ENCODE peak calls at places on chromosomes 6 and 20, in eight cellular contexts. B, R, J, F, S, Y, W and P are unnamed samples.

GRCh38 chr6:163710552-163710951 is 296.0 kb downstream of the QKI start:
- DNase-seq in S (no peak), R (peak), Y (no peak), B (no peak), W (no peak), F (no peak), J (no peak), P (no peak)

GRCh38 chr6:70982747-70983146 is 25.9 kb upstream of the B3GAT2 start:
- DNase-seq in W (no peak), J (no peak), Y (no peak), S (no peak), R (no peak), B (no peak), F (no peak), P (no peak)

GRCh38 chr6:150491131-150491795 is 108.4 kb upstream of the PLEKHG1 start:
- DNase-seq in W (peak), S (peak), J (peak), F (no peak), Y (no peak), R (no peak), B (no peak), P (no peak)

GRCh38 chr6:133953634-133954415 is 801 bp downstream of the TBPL1 start:
- DNase-seq in Y (no peak), R (no peak), W (no peak), S (no peak), B (no peak), J (no peak), F (no peak), P (no peak)

GRCh38 chr6:138787138-138787537 is 8.7 kb upstream of the ECT2L start:
- DNase-seq in J (no peak), F (no peak), S (no peak), B (no peak), W (no peak), R (no peak), Y (no peak), P (no peak)

GRCh38 chr6:139277161-139277560 is 14.6 kb downstream of the TXLNB start:
- DNase-seq in R (no peak), W (peak), Y (peak), F (no peak), S (no peak), J (peak), B (no peak), P (no peak)

GRCh38 chr20:5658897-5659296 is 91.3 kb upstream of the SHLD1 start:
- DNase-seq in Y (peak), B (peak), F (peak), W (peak), J (peak), R (peak), S (no peak), P (peak)

GRCh38 chr6:4776967-4777925 is 1.0 kb downstream of the CDYL start:
- DNase-seq in W (peak), F (peak), J (peak), R (no peak), B (no peak), Y (peak), S (no peak), P (no peak)

GRCh38 chr20:21520702-21521595 is 7.1 kb upstream of the NKX2-2 start:
- DNase-seq in W (no peak), B (no peak), J (peak), S (no peak), F (no peak), R (no peak), Y (no peak), P (no peak)

GRCh38 chr20:61640171-61640570 is 388.1 kb downstream of the CDH4 start:
- DNase-seq in S (no peak), B (no peak), Y (peak), J (no peak), W (no peak), R (no peak), F (peak), P (peak)

GRCh38 chr6:73728548-73729205 is 32.7 kb downstream of the CD109 start:
- DNase-seq in F (no peak), S (no peak), W (no peak), J (no peak), B (no peak), Y (no peak), R (no peak), P (no peak)

GRCh38 chr6:11229267-11230043 is 3.0 kb downstream of the NEDD9 start:
- DNase-seq in R (peak), F (no peak), S (no peak), J (no peak), Y (no peak), B (no peak), W (peak), P (no peak)

GRCh38 chr6:122719176-122719575 is 60.3 kb upstream of the FABP7 start:
- DNase-seq in W (no peak), Y (no peak), S (no peak), R (no peak), F (no peak), J (no peak), B (no peak), P (no peak)

GRCh38 chr6:10855233-10855632 is 16.9 kb upstream of the MAK start:
- DNase-seq in Y (no peak), S (no peak), B (no peak), F (no peak), J (no peak), R (no peak), W (no peak), P (no peak)

GRCh38 chr20:58619847-58620431 is 31.1 kb upstream of the STX16 start:
- DNase-seq in S (no peak), Y (no peak), W (no peak), B (no peak), R (no peak), J (no peak), F (no peak), P (no peak)

GRCh38 chr6:32868257-32868788 is 14.3 kb downstream of the PSMB9 start:
- DNase-seq in W (peak), Y (peak), S (no peak), B (peak), F (peak), R (peak), J (peak), P (no peak)

GRCh38 chr20:53330744-53331143 is 262.9 kb downstream of the ZNF217 start:
- DNase-seq in Y (no peak), F (no peak), J (peak), W (no peak), S (no peak), B (no peak), R (no peak), P (no peak)

GRCh38 chr20:58694241-58695083 is 1.9 kb downstream of the NPEPL1 start:
- DNase-seq in J (no peak), B (no peak), S (no peak), R (no peak), W (no peak), F (no peak), Y (no peak), P (no peak)

GRCh38 chr6:47852727-47853126 is 70.9 kb downstream of the OPN5 start:
- DNase-seq in F (no peak), W (no peak), Y (peak), B (no peak), S (no peak), J (no peak), R (no peak), P (no peak)

GRCh38 chr6:36364669-36365479 is 22.6 kb downstream of the ETV7 start:
- DNase-seq in F (peak), Y (no peak), J (peak), R (no peak), B (no peak), S (no peak), W (peak), P (no peak)

GRCh38 chr6:28867078-28867414 is 56.7 kb downstream of the TRIM27 start:
- DNase-seq in B (no peak), Y (no peak), W (peak), F (peak), J (peak), S (no peak), R (no peak), P (no peak)

GRCh38 chr6:155040154-155040553 is 45.0 kb downstream of the TIAM2 start:
- DNase-seq in Y (no peak), B (no peak), R (no peak), W (no peak), J (no peak), S (no peak), F (no peak), P (no peak)
- TF ChIP-seq CTCF in Y (no peak), B (no peak), R (no peak), W (no peak), J (no peak), S (no peak), F (no peak), P (no peak)

GRCh38 chr20:17946572-17947473 is 21.8 kb downstream of the SNX5 start:
- DNase-seq in F (no peak), B (no peak), Y (no peak), J (no peak), S (no peak), R (no peak), W (no peak), P (no peak)
- H3K4me3 ChIP-seq in F (no peak), B (no peak), Y (no peak), J (no peak), S (no peak), R (no peak), W (no peak), P (no peak)

DNA sequence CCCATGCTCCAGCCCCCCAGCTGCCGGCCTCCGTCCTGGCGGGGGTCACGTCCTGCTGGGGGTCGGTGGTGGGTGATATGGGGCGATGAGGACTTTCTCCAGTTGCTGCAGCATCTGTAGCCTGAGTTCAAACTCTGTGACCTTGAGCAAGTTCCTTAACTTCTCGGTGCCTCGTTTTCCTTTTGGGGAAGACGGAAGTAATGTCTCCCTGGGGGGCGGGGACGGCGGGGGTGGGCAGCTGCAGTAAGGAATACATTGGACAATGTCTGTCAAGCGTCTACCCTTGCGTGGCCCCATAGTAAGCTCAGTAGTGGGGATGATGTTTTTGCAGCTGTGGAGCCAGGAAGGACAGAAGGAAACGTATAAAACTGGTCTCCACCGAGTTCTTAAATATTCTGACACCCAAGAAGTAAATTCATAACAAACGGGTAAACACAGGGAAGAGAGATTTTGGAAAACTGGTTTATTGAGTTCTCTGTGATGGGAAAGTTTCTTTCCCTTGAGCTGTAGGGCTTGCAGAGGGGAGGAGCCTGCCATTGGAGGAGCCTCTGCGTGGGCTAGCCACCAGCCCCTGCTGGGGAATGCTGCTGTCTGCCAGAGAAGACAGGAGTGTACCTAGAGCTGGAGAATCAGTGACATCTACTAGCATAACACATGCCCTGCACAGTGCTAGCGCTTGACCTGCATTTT is 1.0 kb upstream of the ACSS1 start:
- DNase-seq in Y (no peak), F (peak), B (no peak), J (no peak), W (peak), R (no peak), S (no peak), P (no peak)
- TF ChIP-seq CTCF in Y (no peak), F (no peak), B (peak), J (no peak), W (no peak), R (no peak), S (no peak), P (no peak)

DNA sequence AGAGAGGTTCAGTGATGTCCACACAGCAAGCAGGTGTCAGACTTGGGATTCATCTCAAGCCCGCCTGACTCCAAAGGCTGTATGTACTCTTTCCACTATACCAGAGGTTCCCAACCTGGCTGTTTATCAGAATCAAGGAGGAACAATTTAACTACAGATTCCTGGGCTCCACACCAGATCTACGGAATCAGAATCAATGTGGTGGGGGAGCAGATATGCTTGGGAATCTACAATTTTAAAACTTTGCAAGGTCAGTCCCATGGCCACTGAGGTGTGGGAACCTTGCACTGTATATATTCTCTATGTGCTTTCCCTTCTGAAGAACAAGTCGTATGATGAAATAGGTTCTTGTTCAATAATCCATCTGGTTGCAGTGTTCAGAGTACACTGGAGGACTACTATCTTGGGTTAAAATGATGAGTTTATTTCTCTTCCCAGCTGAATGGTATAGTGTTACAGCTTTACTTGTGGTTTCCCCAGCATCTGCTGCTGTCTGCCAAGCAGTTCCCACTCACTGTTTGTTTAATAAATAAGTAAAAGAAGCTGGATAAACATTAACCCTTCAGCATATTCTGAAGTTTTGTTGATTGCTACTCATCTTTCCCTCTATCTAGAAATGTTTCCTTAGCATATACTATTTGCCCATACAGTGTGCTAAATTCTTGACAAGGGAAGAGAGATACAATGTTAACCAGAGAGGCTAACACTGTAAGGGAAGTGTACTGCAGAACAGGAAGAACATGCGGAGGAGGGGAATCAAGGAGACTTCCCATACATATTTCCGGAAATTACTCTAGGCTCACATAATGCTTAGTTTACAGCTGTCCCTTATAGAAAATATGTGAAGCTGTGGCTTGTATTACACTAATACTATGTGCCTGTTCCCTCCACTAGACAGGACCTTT is 9.8 kb downstream of the TTI1 start:
- DNase-seq in Y (peak), B (no peak), R (no peak), J (peak), F (peak), W (peak), S (peak), P (peak)
- H3K4me3 ChIP-seq in Y (peak), B (no peak), R (no peak), J (no peak), F (no peak), W (no peak), S (no peak), P (no peak)

GRCh38 chr6:126550323-126550722 is 210.4 kb downstream of the CENPW start:
- DNase-seq in S (no peak), W (no peak), F (no peak), B (no peak), Y (no peak), R (no peak), J (no peak), P (no peak)
- TF ChIP-seq CTCF in S (no peak), W (no peak), F (no peak), B (no peak), Y (no peak), R (no peak), J (no peak), P (no peak)

GRCh38 chr6:26323525-26324294 is 41.3 kb upstream of the BTN3A2 start:
- DNase-seq in R (no peak), Y (no peak), J (no peak), B (no peak), F (no peak), S (no peak), W (no peak), P (no peak)

GRCh38 chr6:26324295-26324727 is 40.7 kb upstream of the BTN3A2 start:
- DNase-seq in F (no peak), S (no peak), W (no peak), J (no peak), Y (no peak), R (no peak), B (no peak), P (no peak)

GRCh38 chr6:26321005-26321404 is 44.0 kb upstream of the BTN3A2 start:
- DNase-seq in F (no peak), J (no peak), R (no peak), Y (no peak), S (no peak), W (no peak), B (no peak), P (no peak)

GRCh38 chr6:26319405-26320128 is 45.4 kb upstream of the BTN3A2 start:
- DNase-seq in J (no peak), B (no peak), R (no peak), F (no peak), S (no peak), W (no peak), Y (no peak), P (no peak)

GRCh38 chr6:26322645-26323482 is 42.1 kb upstream of the BTN3A2 start:
- DNase-seq in S (peak), W (peak), R (peak), Y (peak), F (peak), J (peak), B (no peak), P (peak)
- H3K4me3 ChIP-seq in S (peak), W (peak), R (peak), Y (peak), F (peak), J (peak), B (peak), P (peak)

GRCh38 chr20:49485563-49485962 is 3.1 kb upstream of the KCNB1 start:
- DNase-seq in W (no peak), R (no peak), F (no peak), S (no peak), J (no peak), B (no peak), Y (no peak), P (no peak)

GRCh38 chr20:49483706-49484101 is 1.2 kb upstream of the KCNB1 start:
- DNase-seq in F (no peak), R (no peak), B (no peak), Y (no peak), W (no peak), S (no peak), J (no peak), P (no peak)

GRCh38 chr20:49486064-49486463 is 3.6 kb upstream of the KCNB1 start:
- DNase-seq in F (no peak), R (no peak), Y (no peak), J (no peak), B (no peak), S (no peak), W (no peak), P (no peak)

GRCh38 chr20:49483018-49483705 is 694 bp upstream of the KCNB1 start:
- DNase-seq in J (no peak), B (no peak), F (no peak), Y (no peak), W (no peak), R (no peak), S (no peak), P (no peak)

GRCh38 chr20:49484180-49485140 is 2.0 kb upstream of the KCNB1 start:
- DNase-seq in S (peak), R (peak), W (peak), J (peak), Y (peak), F (peak), B (peak), P (no peak)
- TF ChIP-seq CTCF in S (peak), R (no peak), W (peak), J (peak), Y (peak), F (peak), B (peak), P (peak)

GRCh38 chr20:63980317-63980805 is 571 bp upstream of the PRPF6 start:
- DNase-seq in R (no peak), B (no peak), Y (no peak), S (no peak), F (no peak), W (no peak), J (no peak), P (no peak)
- H3K4me3 ChIP-seq in R (no peak), B (peak), Y (peak), S (peak), F (peak), W (peak), J (peak), P (peak)

DNA sequence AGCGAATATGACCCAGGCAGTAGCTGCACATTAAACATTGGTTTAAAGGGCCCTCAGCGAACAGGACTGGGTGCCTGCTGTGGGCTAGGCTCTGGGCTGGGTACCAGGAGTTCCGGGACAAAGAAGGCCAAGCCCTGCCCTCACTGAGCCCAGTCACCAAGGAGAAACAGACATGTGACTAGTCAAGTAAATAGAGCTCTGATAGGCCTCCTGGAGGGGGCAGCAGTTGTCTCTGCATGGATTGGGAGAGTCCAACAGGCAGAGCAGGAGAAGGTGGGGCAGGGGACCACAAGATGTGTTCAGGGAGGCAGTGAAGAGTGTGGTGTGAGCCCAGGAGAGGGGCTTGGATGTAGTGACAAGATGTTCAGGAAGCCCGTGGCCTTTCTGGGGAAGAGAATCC is 3.1 kb downstream of the HM13 start:
- DNase-seq in B (no peak), R (peak), J (peak), Y (peak), F (peak), S (peak), W (peak), P (no peak)
- TF ChIP-seq CTCF in B (no peak), R (no peak), J (peak), Y (peak), F (peak), S (peak), W (peak), P (peak)